ENCODE peak calls at places on chromosomes 6 and 20, in six cellular contexts. T is suprapubic skin, R is transverse colon, W is tibial nerve, B is ovary, Z is SK-N-SH. Q is an unnamed sample. For H3K27me3, the result is how much of the 10 kb centered on the place peaks cover.

GRCh38 chr6:3825851-3826581 is 23.2 kb upstream of the FAM50B start:
- DNase-seq in T (peak), R (peak), W (peak), B (peak), Z (peak), Q (peak)

GRCh38 chr6:68343901-68344300 is 291.2 kb upstream of the ADGRB3 start:
- DNase-seq in T (no peak), R (no peak), W (no peak), B (no peak), Z (peak), Q (no peak)

GRCh38 chr6:82569022-82569421 is 205.4 kb downstream of the TPBG start:
- DNase-seq in T (no peak), R (no peak), W (no peak), B (no peak), Z (no peak), Q (no peak)

GRCh38 chr6:157944983-157945931 is 36.4 kb upstream of the SYNJ2 start:
- DNase-seq in T (no peak), R (no peak), W (no peak), B (no peak), Z (no peak), Q (no peak)

GRCh38 chr6:45327956-45328522 is at the start of gene RUNX2:
- DNase-seq in T (no peak), R (no peak), W (no peak), B (no peak), Z (no peak), Q (no peak)

GRCh38 chr6:163861627-163862026 is 447.1 kb downstream of the QKI start:
- DNase-seq in T (no peak), R (no peak), W (no peak), B (no peak), Z (no peak), Q (no peak)

GRCh38 chr6:73653571-73654424 is at the start of gene SLC17A5:
- DNase-seq in T (peak), R (peak), W (peak), B (peak), Z (peak), Q (peak)

GRCh38 chr6:4322134-4322845 is 186.9 kb upstream of the ECI2 start:
- DNase-seq in T (no peak), R (no peak), W (no peak), B (no peak), Z (no peak), Q (no peak)

GRCh38 chr6:161847628-161848027 is 573.8 kb upstream of the AGPAT4 start:
- DNase-seq in T (no peak), R (no peak), W (no peak), B (no peak), Z (no peak), Q (no peak)

GRCh38 chr20:59331721-59332329 is 31.4 kb downstream of the EDN3 start:
- DNase-seq in T (no peak), R (no peak), W (no peak), B (no peak), Z (no peak), Q (no peak)

GRCh38 chr20:57458400-57459160 is 66.4 kb downstream of the CTCFL start:
- DNase-seq in T (no peak), R (no peak), W (no peak), B (no peak), Z (no peak), Q (peak)

GRCh38 chr6:162899148-162899547 is 171.4 kb downstream of the PACRG start:
- DNase-seq in T (no peak), R (no peak), W (no peak), B (no peak), Z (no peak), Q (no peak)

GRCh38 chr6:144413418-144413817 is 128.3 kb downstream of the UTRN start:
- DNase-seq in T (no peak), R (peak), W (no peak), B (no peak), Z (no peak), Q (peak)

GRCh38 chr20:23668477-23668951 is 20.3 kb downstream of the CST4 start:
- DNase-seq in T (no peak), R (peak), W (peak), B (no peak), Z (peak), Q (peak)

GRCh38 chr6:119078449-119079287 is at the start of gene FAM184A:
- DNase-seq in T (peak), R (peak), W (peak), B (peak), Z (peak), Q (peak)

GRCh38 chr20:39144757-39145156 is 182.6 kb downstream of the DHX35 start:
- DNase-seq in T (no peak), R (no peak), W (no peak), B (no peak), Z (no peak), Q (no peak)

GRCh38 chr6:117397536-117398227 is 28.1 kb downstream of the ROS1 start:
- DNase-seq in T (no peak), R (no peak), W (no peak), B (no peak), Z (no peak), Q (no peak)

GRCh38 chr6:43608310-43608763 is 20.7 kb downstream of the GTPBP2 start:
- DNase-seq in T (peak), R (peak), W (peak), B (peak), Z (peak), Q (peak)

GRCh38 chr20:5945963-5946362 is 4.4 kb downstream of the TRMT6 start:
- DNase-seq in T (no peak), R (no peak), W (no peak), B (no peak), Z (no peak), Q (no peak)

GRCh38 chr20:56515657-56516381 is 8.7 kb upstream of the FAM209A start:
- DNase-seq in T (no peak), R (no peak), W (no peak), B (no peak), Z (peak), Q (no peak)

GRCh38 chr6:98931710-98932109 is 16.0 kb downstream of the FBXL4 start:
- DNase-seq in T (no peak), R (no peak), W (no peak), B (no peak), Z (no peak), Q (no peak)

GRCh38 chr6:121544691-121545090 is 109.2 kb downstream of the GJA1 start:
- DNase-seq in T (no peak), R (no peak), W (no peak), B (no peak), Z (no peak), Q (no peak)

GRCh38 chr6:74606488-74607135 is 599.2 kb downstream of the COL12A1 start:
- DNase-seq in T (no peak), R (no peak), W (no peak), B (no peak), Z (no peak), Q (no peak)

GRCh38 chr20:13873814-13874213 is 89.0 kb downstream of the NDUFAF5 start:
- DNase-seq in T (no peak), R (no peak), W (no peak), B (no peak), Z (no peak), Q (no peak)

GRCh38 chr6:41156001-41156400 is 1.9 kb upstream of the TREML1 start:
- DNase-seq in T (no peak), R (no peak), W (no peak), B (no peak), Z (no peak), Q (no peak)

GRCh38 chr6:11233936-11234573 is 1.6 kb upstream of the NEDD9 start:
- DNase-seq in T (no peak), R (no peak), W (no peak), B (no peak), Z (no peak), Q (no peak)

GRCh38 chr6:11368760-11369159 is 136.3 kb upstream of the NEDD9 start:
- DNase-seq in T (no peak), R (no peak), W (no peak), B (no peak), Z (no peak), Q (no peak)

GRCh38 chr6:125149256-125150144 is 4.1 kb upstream of the TPD52L1 start:
- DNase-seq in T (no peak), R (no peak), W (no peak), B (no peak), Z (no peak), Q (no peak)

GRCh38 chr6:157996918-157997702 is 15.4 kb downstream of the SYNJ2 start:
- DNase-seq in T (no peak), R (no peak), W (no peak), B (no peak), Z (no peak), Q (no peak)

GRCh38 chr20:20214757-20215275 is 153.1 kb upstream of the INSM1 start:
- DNase-seq in T (no peak), R (no peak), W (no peak), B (no peak), Z (no peak), Q (no peak)

GRCh38 chr20:31894980-31895675 is 24.7 kb downstream of the TTLL9 start:
- DNase-seq in T (peak), R (peak), W (peak), B (no peak), Z (no peak), Q (peak)

GRCh38 chr6:28474441-28475219 is 31.3 kb upstream of the ZSCAN23 start:
- DNase-seq in T (no peak), R (no peak), W (no peak), B (no peak), Z (peak), Q (no peak)

GRCh38 chr6:10412948-10413849 is 1.7 kb downstream of the TFAP2A start:
- DNase-seq in T (no peak), R (peak), W (no peak), B (no peak), Z (no peak), Q (peak)

GRCh38 chr6:106025655-106026054 is 60.5 kb upstream of the PRDM1 start:
- DNase-seq in T (no peak), R (no peak), W (no peak), B (no peak), Z (no peak), Q (no peak)
- TF ChIP-seq EP300 in T (no peak), R (no peak), W (no peak), B (no peak), Z (no peak), Q (no peak)

GRCh38 chr20:4243071-4243470 is 227.7 kb upstream of the RNF24 start:
- DNase-seq in T (no peak), R (no peak), W (no peak), B (no peak), Z (no peak), Q (no peak)
- H3K27me3 ChIP-seq in T (under half), R (under half), W (under half), B (under half), Z (under half), Q (under half)

DNA sequence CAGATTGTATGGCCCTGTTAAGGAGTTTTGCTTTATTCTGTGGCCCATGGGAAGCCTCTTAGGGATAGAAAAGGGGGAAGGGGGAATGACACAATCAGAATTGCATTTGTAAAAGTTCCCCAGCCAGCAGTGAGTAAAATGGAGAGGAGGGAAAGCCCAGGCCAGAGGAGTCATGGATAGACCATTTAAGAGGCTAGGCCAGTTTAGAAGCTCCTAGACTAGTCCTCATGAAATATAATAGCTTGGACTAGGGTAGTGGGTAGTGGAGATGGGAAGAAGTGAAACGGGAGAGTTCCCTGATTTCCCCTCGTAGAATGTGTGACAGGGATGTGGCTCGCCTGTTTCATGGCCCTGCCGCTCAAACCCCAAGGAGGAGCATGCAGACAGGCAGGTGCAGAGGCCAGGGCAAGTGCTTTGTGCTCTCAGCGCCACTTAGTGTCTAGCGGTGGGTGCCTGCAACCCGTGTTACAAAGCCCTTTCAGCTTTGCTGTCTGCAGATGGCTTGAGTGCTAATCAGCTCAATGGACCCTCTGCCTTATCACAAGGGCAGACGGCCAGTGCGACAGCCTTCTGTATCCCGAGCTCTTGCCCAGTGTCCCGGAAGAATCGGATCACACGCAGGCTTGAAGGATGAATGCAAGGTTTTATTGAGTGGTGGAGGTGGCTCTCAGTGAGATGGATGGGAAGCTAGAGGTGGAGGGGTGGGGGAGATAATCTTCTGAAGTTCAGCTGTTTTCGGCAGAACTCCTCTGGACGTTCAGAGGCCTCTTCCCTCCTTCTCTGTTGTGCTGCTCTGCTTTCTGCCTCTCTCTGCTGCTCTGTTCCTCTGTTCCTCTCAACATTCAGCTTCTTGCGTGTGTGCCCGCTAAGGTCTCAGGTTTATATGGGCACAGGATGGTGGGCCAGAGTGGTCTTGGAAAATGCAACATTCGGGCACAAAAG is 141.1 kb downstream of the CEP57L1 start:
- DNase-seq in T (no peak), R (peak), W (no peak), B (no peak), Z (no peak), Q (no peak)
- TF ChIP-seq EP300 in T (no peak), R (no peak), W (no peak), B (no peak), Z (no peak), Q (no peak)

GRCh38 chr20:47711046-47711752 is 74.1 kb downstream of the SULF2 start:
- DNase-seq in T (no peak), R (peak), W (no peak), B (peak), Z (no peak), Q (peak)

GRCh38 chr20:47710665-47711045 is 74.6 kb downstream of the SULF2 start:
- DNase-seq in T (no peak), R (no peak), W (no peak), B (no peak), Z (no peak), Q (no peak)

GRCh38 chr20:47708140-47708807 is 77.0 kb downstream of the SULF2 start:
- DNase-seq in T (no peak), R (no peak), W (no peak), B (no peak), Z (no peak), Q (no peak)

GRCh38 chr20:47706345-47706744 is 78.9 kb downstream of the SULF2 start:
- DNase-seq in T (no peak), R (no peak), W (no peak), B (no peak), Z (no peak), Q (no peak)

DNA sequence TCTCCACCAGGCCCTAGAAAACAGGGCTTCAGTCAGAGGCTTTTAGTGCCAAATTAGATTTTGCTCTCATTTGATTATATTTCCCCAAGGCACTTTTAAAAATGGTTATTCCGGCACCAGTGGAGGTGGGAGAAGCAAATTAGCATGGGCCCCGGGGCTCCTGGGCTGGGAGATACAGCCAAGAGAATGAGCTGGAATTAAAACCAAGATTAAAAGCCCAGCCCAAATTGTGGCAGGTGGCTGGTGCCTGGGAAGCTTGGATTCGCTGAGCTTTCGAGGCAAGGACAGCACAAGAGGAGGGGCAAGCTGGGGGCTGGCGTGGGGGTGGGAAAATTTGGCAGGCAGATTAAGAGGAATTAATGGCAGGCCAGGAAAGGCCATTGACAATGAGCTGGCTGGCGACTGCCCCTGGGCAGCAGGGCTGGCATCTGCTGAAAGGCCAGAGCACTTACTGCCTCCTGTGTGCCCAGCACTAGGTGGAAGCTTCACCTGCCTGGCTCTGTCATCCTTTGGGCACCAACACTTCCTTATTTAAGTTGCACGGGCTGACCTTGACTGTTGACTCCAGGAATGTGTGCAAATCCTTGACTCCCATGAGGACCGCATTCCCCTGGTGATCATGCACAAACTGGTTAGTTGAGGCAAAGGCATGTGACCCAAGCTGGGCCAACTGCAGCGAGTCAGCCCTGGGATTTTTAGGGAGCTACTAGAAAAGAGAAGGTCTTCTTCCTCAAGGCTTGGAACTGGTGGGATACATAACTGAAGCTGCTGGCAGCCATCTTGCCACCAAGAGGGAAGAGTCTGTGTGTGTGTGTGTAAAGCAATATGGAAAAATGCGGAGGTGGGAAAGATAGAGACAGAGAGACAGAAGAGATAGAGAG is 76.1 kb downstream of the SULF2 start:
- DNase-seq in T (no peak), R (no peak), W (no peak), B (no peak), Z (peak), Q (no peak)
- H3K27me3 ChIP-seq in T (under half), R (under half), W (under half), B (under half), Z (under half), Q (under half)

GRCh38 chr6:13575377-13575775 is 975 bp downstream of the SIRT5 start:
- DNase-seq in T (no peak), R (no peak), W (no peak), B (no peak), Z (no peak), Q (no peak)

GRCh38 chr6:13576017-13576416 is 1.6 kb downstream of the SIRT5 start:
- DNase-seq in T (no peak), R (no peak), W (no peak), B (no peak), Z (no peak), Q (no peak)

GRCh38 chr6:13574149-13574570 is 241 bp upstream of the SIRT5 start:
- DNase-seq in T (peak), R (peak), W (peak), B (peak), Z (peak), Q (peak)

GRCh38 chr6:13573669-13574110 is 711 bp upstream of the SIRT5 start:
- DNase-seq in T (no peak), R (peak), W (no peak), B (peak), Z (no peak), Q (peak)

DNA sequence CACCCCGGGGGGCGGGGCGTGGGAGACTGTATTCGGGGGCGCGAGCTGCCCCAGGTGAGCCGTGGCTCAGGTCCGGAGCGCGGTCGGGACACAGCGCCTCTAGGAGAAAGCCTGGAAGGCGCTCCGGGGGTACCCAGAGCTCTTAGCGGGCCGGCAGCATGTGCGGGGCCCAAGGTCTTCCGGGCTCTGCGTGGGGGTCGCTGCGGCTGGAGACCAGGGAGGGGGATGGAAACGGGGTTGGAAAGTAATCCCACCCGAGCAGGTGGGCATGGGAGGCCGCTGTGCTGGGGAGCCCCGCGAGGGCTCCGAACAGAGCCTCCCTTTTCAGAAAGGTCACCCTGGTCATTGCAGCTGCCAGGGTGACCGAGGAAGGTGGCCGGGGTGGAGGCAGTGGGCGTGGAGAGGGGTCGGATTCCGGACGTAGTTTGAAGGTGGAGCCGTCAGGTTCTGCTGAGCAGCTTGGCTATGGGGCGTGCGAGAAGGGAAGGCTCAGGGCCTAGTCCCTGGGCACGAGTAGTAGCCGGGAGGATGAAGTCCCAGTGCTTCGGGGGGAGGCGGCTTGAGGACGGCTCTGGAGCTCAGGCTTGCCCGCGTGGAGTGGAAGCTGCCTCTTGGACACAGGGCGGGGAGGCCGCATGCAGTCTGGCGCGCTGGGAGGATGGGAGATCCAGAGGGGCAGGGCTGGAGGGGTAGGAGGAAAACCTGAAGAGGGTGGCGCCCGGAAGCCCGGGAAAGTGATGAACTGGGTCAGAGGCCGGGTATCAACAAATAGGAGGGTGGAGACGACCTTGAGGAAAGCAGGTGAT is at the start of gene SIRT5:
- DNase-seq in T (peak), R (peak), W (peak), B (peak), Z (peak), Q (peak)
- TF ChIP-seq EP300 in T (no peak), R (peak), W (no peak), B (no peak), Z (no peak), Q (no peak)

GRCh38 chr6:83707829-83708545 is 914 bp downstream of the SNAP91 start:
- DNase-seq in T (no peak), R (no peak), W (no peak), B (peak), Z (peak), Q (no peak)
- H3K27me3 ChIP-seq in T (half or more), R (half or more), W (under half), B (under half), Z (under half), Q (under half)

DNA sequence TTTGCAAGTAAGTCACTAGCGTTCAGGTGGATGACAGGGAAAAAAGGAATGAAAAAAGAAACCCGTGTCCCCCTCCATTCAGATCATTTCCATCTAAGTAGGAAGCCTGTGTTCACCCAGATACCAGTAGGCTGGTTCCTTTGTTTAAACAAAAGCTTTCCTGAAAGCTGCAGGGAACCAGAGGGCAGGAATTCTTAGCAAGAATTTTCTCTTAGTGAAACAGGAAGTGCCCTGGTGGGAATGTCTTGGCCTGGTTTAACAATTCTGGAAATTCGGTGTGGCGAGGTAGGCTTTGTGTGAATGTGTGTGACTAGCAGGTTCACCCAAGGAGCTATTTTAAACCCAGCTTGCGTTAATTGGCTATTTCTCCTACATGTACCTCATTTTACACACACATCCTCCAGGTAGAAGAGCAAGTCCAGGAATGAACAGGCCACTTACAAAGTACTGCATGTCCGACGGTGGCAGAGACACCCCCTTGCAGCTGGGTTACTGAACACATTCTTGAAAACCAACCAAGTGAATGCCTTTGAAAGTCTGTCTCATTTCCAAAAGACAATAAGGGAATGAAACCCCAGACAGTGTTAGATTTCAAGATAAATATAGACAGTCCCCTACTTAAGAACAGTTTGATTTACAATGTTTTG is 64.7 kb downstream of the GFOD1 start:
- DNase-seq in T (no peak), R (no peak), W (no peak), B (no peak), Z (no peak), Q (no peak)
- TF ChIP-seq EP300 in T (no peak), R (no peak), W (no peak), B (no peak), Z (peak), Q (no peak)

Q was measured in stomach.